ENCODE peak calls at places on chromosomes 5 and 9, in nine cellular contexts. J, L, Q, U, O, M, D, R and A are unnamed samples.

GRCh38 chr9:99340281-99340680 is 118.2 kb downstream of the SEC61B start:
- DNase-seq in J (no peak), L (no peak), Q (no peak), U (no peak), O (no peak), M (no peak), D (no peak), R (no peak), A (no peak)

GRCh38 chr9:3936520-3937235 is 363.2 kb downstream of the GLIS3 start:
- DNase-seq in J (no peak), L (no peak), Q (no peak), U (no peak), O (no peak), M (no peak), D (peak), R (peak), A (no peak)

GRCh38 chr5:74104469-74104868 is 478.5 kb downstream of the ARHGEF28 start:
- DNase-seq in J (no peak), L (no peak), Q (no peak), U (no peak), O (no peak), M (no peak), D (no peak), R (no peak), A (no peak)

GRCh38 chr9:31908158-31908890 is 476.1 kb upstream of the ACO1 start:
- DNase-seq in J (no peak), L (no peak), Q (no peak), U (no peak), O (no peak), M (peak), D (no peak), R (no peak), A (no peak)

GRCh38 chr9:33164138-33164809 is 2.9 kb downstream of the B4GALT1 start:
- DNase-seq in J (peak), L (no peak), Q (no peak), U (no peak), O (no peak), M (no peak), D (no peak), R (no peak), A (no peak)

GRCh38 chr5:169443249-169443784 is 140.3 kb upstream of the SPDL1 start:
- DNase-seq in J (no peak), L (no peak), Q (no peak), U (no peak), O (no peak), M (no peak), D (no peak), R (no peak), A (no peak)

GRCh38 chr5:133189881-133190280 is 138.1 kb downstream of the HSPA4 start:
- DNase-seq in J (no peak), L (no peak), Q (no peak), U (no peak), O (no peak), M (no peak), D (no peak), R (no peak), A (no peak)

GRCh38 chr5:94969174-94969573 is 315.7 kb downstream of the MCTP1 start:
- DNase-seq in J (peak), L (no peak), Q (no peak), U (no peak), O (no peak), M (peak), D (no peak), R (no peak), A (no peak)

GRCh38 chr5:129114539-129115193 is 20.1 kb downstream of the ISOC1 start:
- DNase-seq in J (no peak), L (no peak), Q (no peak), U (no peak), O (no peak), M (no peak), D (no peak), R (no peak), A (no peak)